ENCODE peak calls at places on chromosomes 2 and 18, in five cellular contexts. O is neuronal stem cell, N is A549, M is RWPE2, P is left ventricle myocardium inferior. Q is an unnamed sample. For H3K9me3, the result is how much of the 10 kb centered on the place peaks cover.

GRCh38 chr2:222982010-222982908 is 69.7 kb upstream of the KCNE4 start:
- DNase-seq in O (peak), N (no peak), M (no peak), P (peak), Q (peak)

GRCh38 chr18:35458677-35459441 is 38.9 kb downstream of the INO80C start:
- DNase-seq in O (no peak), N (peak), M (no peak), P (peak), Q (peak)

GRCh38 chr18:9871244-9871746 is 14.5 kb upstream of the TXNDC2 start:
- DNase-seq in O (no peak), N (no peak), M (no peak), P (no peak), Q (no peak)

GRCh38 chr2:183606718-183607085 is 482.5 kb downstream of the NUP35 start:
- DNase-seq in O (no peak), N (no peak), M (no peak), P (no peak), Q (no peak)

GRCh38 chr2:1510184-1510583 is 96.9 kb downstream of the TPO start:
- DNase-seq in O (no peak), N (no peak), M (peak), P (no peak), Q (no peak)

GRCh38 chr2:24453379-24454073 is 37.5 kb upstream of the NCOA1 start:
- DNase-seq in O (no peak), N (no peak), M (no peak), P (no peak), Q (no peak)

GRCh38 chr2:27661371-27661770 is 2.0 kb downstream of the SUPT7L start:
- DNase-seq in O (no peak), N (no peak), M (no peak), P (no peak), Q (no peak)

GRCh38 chr2:98419977-98420725 is 24.5 kb upstream of the INPP4A start:
- DNase-seq in O (no peak), N (no peak), M (no peak), P (no peak), Q (no peak)

GRCh38 chr2:65514555-65515195 is 82.3 kb upstream of the SPRED2 start:
- DNase-seq in O (no peak), N (no peak), M (no peak), P (no peak), Q (no peak)

GRCh38 chr18:9705183-9705864 is 2.8 kb upstream of the RAB31 start:
- DNase-seq in O (no peak), N (no peak), M (no peak), P (no peak), Q (no peak)

GRCh38 chr18:64765908-64766307 is 617.0 kb upstream of the LINC00305 start:
- DNase-seq in O (no peak), N (no peak), M (no peak), P (no peak), Q (no peak)

GRCh38 chr2:220847587-220847986 is 724.5 kb downstream of the EPHA4 start:
- DNase-seq in O (no peak), N (no peak), M (peak), P (no peak), Q (no peak)

GRCh38 chr2:66113988-66114625 is 320.8 kb upstream of the MEIS1 start:
- DNase-seq in O (no peak), N (no peak), M (no peak), P (no peak), Q (no peak)

GRCh38 chr2:225993430-225993829 is 593.9 kb downstream of the NYAP2 start:
- DNase-seq in O (no peak), N (no peak), M (no peak), P (no peak), Q (no peak)

GRCh38 chr2:97761192-97761591 is 47.8 kb downstream of the ZAP70 start:
- DNase-seq in O (no peak), N (no peak), M (peak), P (no peak), Q (no peak)

GRCh38 chr2:218281449-218281848 is 10.9 kb downstream of the TMBIM1 start:
- DNase-seq in O (no peak), N (no peak), M (no peak), P (no peak), Q (no peak)

GRCh38 chr2:204693262-204693661 is 148.0 kb downstream of the PARD3B start:
- DNase-seq in O (no peak), N (no peak), M (no peak), P (no peak), Q (no peak)

GRCh38 chr2:37459095-37459981 is 114.9 kb downstream of the QPCT start:
- DNase-seq in O (no peak), N (no peak), M (no peak), P (no peak), Q (no peak)

GRCh38 chr18:2627821-2628276 is 27.7 kb upstream of the SMCHD1 start:
- DNase-seq in O (no peak), N (no peak), M (no peak), P (no peak), Q (no peak)

GRCh38 chr2:61707984-61708852 is 145.6 kb downstream of the FAM161A start:
- DNase-seq in O (no peak), N (peak), M (no peak), P (no peak), Q (peak)

GRCh38 chr2:38875576-38876367 is at the start of the genes DHX57 and MORN2:
- DNase-seq in O (peak), N (peak), M (peak), P (peak), Q (peak)

GRCh38 chr2:46666044-46666662 is 186.8 kb downstream of the TMEM247 start:
- DNase-seq in O (no peak), N (no peak), M (no peak), P (peak), Q (no peak)

GRCh38 chr2:164515030-164515429 is 106.3 kb downstream of the GRB14 start:
- DNase-seq in O (no peak), N (no peak), M (no peak), P (no peak), Q (no peak)

GRCh38 chr18:47343291-47343690 is 91.8 kb upstream of the SKOR2 start:
- DNase-seq in O (no peak), N (no peak), M (no peak), P (no peak), Q (no peak)

GRCh38 chr2:146240376-146240775 is 1604.5 kb upstream of the ACVR2A start:
- DNase-seq in O (no peak), N (no peak), M (no peak), P (no peak), Q (no peak)

GRCh38 chr18:59729781-59730180 is 32.6 kb upstream of the CCBE1 start:
- DNase-seq in O (no peak), N (no peak), M (peak), P (no peak), Q (no peak)

GRCh38 chr2:240991378-240992263 is 6.8 kb upstream of the SNED1 start:
- DNase-seq in O (no peak), N (peak), M (peak), P (peak), Q (no peak)

GRCh38 chr2:83567551-83567950 is 891.5 kb downstream of the SUCLG1 start:
- DNase-seq in O (no peak), N (no peak), M (no peak), P (no peak), Q (no peak)
- H3K9me3 ChIP-seq in O (under half), N (under half), M (under half), P (under half), Q (under half)

GRCh38 chr18:78622251-78622953 is 357.2 kb upstream of the SALL3 start:
- DNase-seq in O (no peak), N (no peak), M (peak), P (no peak), Q (no peak)

GRCh38 chr18:78621141-78621540 is 358.5 kb upstream of the SALL3 start:
- DNase-seq in O (no peak), N (no peak), M (no peak), P (no peak), Q (no peak)

GRCh38 chr18:78625446-78625845 is 354.2 kb upstream of the SALL3 start:
- DNase-seq in O (no peak), N (no peak), M (no peak), P (no peak), Q (no peak)

GRCh38 chr18:78624646-78625279 is 354.9 kb upstream of the SALL3 start:
- DNase-seq in O (no peak), N (no peak), M (no peak), P (no peak), Q (no peak)

DNA sequence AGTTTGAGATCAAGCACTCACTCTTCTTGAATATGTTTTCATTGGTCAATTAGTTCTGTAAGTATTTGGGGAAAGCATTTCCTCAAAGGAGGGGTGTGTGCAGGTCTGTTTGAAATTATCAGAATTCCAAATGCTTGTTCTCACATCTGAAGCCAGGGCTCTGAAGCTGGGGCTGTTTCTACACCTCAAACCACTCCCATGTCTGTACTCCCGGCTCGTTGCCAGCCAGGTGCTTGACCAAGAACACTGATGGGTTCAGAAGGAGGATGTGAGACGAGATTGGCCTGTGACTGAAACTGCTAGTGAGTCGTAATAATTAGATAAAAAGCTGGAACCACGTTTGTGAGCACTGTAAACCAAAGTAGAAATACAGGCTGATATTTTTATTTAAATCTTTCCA is 356.5 kb upstream of the SALL3 start:
- DNase-seq in O (no peak), N (no peak), M (no peak), P (no peak), Q (no peak)
- H3K9me3 ChIP-seq in O (under half), N (under half), M (under half), P (under half), Q (under half)

GRCh38 chr2:237637429-237638135 is 10.2 kb downstream of the LRRFIP1 start:
- DNase-seq in O (no peak), N (no peak), M (no peak), P (no peak), Q (no peak)
- H3K9me3 ChIP-seq in O (under half), N (under half), M (under half), P (under half), Q (under half)

GRCh38 chr2:132497591-132497990 is 81.0 kb downstream of the GPR39 start:
- DNase-seq in O (no peak), N (no peak), M (no peak), P (no peak), Q (no peak)
- H3K9me3 ChIP-seq in O (under half), N (under half), M (under half), P (under half), Q (under half)

DNA sequence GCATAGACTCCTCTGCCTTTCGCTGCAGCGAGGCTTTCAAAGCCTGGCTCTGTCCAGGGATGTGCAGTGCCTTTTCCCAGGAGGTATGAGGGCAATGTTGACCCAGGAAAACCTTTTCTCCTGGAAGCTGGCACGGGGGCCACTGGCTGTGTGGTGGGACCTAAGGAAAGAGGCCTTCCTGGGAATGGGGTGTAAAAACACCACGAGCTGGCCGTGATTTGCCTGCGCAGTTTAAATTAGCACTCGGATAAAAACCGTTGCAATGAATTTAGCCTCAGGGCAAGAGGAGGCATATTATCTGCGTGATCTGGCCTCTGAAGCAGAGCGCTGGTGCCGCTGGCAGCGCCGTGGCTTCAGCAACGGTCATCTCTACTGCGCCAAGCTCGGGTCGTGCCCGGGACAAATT is 3.0 kb downstream of the OSR1 start:
- DNase-seq in O (no peak), N (no peak), M (no peak), P (no peak), Q (no peak)
- H3K9me3 ChIP-seq in O (under half), N (under half), M (under half), P (under half), Q (under half)

GRCh38 chr18:66995270-66995669 is 391.4 kb upstream of the CDH19 start:
- DNase-seq in O (no peak), N (no peak), M (no peak), P (no peak), Q (no peak)

GRCh38 chr18:66999003-66999402 is 395.1 kb upstream of the CDH19 start:
- DNase-seq in O (no peak), N (no peak), M (no peak), P (no peak), Q (no peak)

DNA sequence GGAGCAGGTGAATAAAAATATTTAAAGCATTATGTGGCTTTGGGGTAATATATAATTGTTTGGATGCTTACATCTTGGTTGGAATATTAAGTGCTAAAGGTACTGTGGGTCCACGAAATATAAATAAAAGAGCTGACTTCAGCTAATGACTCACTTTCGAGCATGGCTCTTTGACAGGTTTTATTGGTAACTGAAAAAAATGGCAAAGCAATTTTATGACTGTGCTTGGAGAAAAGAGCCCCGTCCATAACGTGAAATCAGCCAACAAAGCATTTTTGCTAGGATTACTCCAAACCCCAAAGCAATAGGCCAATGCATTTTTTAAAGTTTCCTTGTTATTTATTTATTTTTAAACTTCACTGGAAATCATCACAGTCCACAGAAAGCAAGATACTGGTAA is 397.2 kb upstream of the CDH19 start:
- DNase-seq in O (no peak), N (no peak), M (no peak), P (no peak), Q (no peak)
- H3K9me3 ChIP-seq in O (under half), N (under half), M (under half), P (under half), Q (under half)

GRCh38 chr2:16348821-16349515 is 316.7 kb downstream of the CYRIA start:
- DNase-seq in O (no peak), N (no peak), M (no peak), P (no peak), Q (no peak)
- H3K9me3 ChIP-seq in O (under half), N (under half), M (under half), P (under half), Q (under half)

GRCh38 chr2:230790981-230791380 is 73.8 kb upstream of the ITM2C start:
- DNase-seq in O (no peak), N (no peak), M (no peak), P (peak), Q (no peak)
- H3K9me3 ChIP-seq in O (under half), N (under half), M (under half), P (under half), Q (under half)

DNA sequence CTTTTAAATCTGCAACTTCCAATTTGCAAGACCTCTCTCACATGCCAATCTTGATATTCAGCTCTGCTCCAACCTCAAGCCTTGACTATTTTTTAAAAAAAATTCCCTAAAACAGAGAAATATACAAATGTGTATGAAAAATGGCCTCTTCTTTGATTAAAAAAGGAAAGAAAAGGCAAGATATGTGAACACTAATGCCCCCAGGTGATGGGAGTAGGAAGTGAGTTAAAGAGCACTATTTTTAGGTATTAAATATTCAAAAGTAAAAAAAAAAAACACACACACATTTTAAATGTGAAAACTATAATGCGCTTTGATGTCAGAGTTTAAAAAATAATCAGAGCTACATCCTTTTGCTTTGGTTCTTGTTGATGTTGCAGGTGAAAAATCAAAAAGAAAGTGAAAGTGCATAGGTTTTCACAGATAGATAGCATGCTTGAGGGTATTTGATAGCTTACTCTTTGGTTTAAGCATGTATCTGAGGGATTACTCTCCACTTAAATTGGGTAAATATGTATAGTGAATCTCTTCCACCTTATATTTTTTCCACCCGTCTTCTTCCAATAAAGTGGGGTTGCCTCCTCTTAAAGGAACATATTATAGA is 406.0 kb upstream of the POU3F3 start:
- DNase-seq in O (no peak), N (no peak), M (no peak), P (no peak), Q (no peak)
- H3K9me3 ChIP-seq in O (under half), N (under half), M (under half), P (under half), Q (under half)